ENCODE peak calls at places on chromosomes 3 and 15, in seven cellular contexts. E is CD8-positive, alpha-beta memory T cell; F is hepatocyte; I is testis; S is fibroblast of lung; C is adrenal gland; O is upper lobe of left lung. M is an unnamed sample. For H3K9me3, the result is how much of the 10 kb centered on the place peaks cover.

GRCh38 chr15:56339594-56339993 is 25.6 kb upstream of the TEX9 start:
- DNase-seq in S (no peak), I (no peak), O (no peak), C (no peak), F (no peak), E (no peak), M (no peak)

GRCh38 chr3:83734656-83735055 is 1224.1 kb upstream of the CADM2 start:
- DNase-seq in C (no peak), S (no peak), O (no peak), F (no peak), I (no peak), E (no peak), M (no peak)

GRCh38 chr3:122497425-122497824 is 17.3 kb downstream of the KPNA1 start:
- DNase-seq in E (no peak), C (no peak), O (no peak), I (no peak), S (peak), F (no peak), M (no peak)

GRCh38 chr3:143035466-143036214 is 34.3 kb downstream of the U2SURP start:
- DNase-seq in S (peak), E (no peak), C (no peak), I (no peak), O (no peak), F (no peak), M (no peak)

GRCh38 chr3:185233328-185233727 is 20.5 kb downstream of the EHHADH start:
- DNase-seq in S (no peak), F (no peak), C (no peak), O (no peak), I (no peak), E (no peak), M (no peak)

GRCh38 chr3:79872483-79872882 is 104.7 kb upstream of the ROBO1 start:
- DNase-seq in F (no peak), E (no peak), O (no peak), C (no peak), S (peak), I (no peak), M (no peak)

GRCh38 chr3:94787734-94788133 is 724.9 kb downstream of the NSUN3 start:
- DNase-seq in S (no peak), C (no peak), O (no peak), F (no peak), I (no peak), E (no peak), M (no peak)

GRCh38 chr15:59976480-59976879 is 27.6 kb upstream of the FOXB1 start:
- DNase-seq in I (no peak), C (no peak), O (no peak), F (no peak), S (no peak), E (peak), M (no peak)

GRCh38 chr15:37581866-37582532 is 352.4 kb upstream of the TMCO5A start:
- DNase-seq in E (no peak), S (no peak), F (no peak), O (peak), C (no peak), I (peak), M (no peak)

GRCh38 chr3:170809021-170809974 is 60.7 kb downstream of the RPL22L1 start:
- DNase-seq in I (peak), F (peak), E (no peak), S (peak), C (peak), O (no peak), M (peak)

GRCh38 chr3:32147935-32148334 is 41.5 kb downstream of the GPD1L start:
- DNase-seq in E (no peak), F (no peak), I (no peak), C (no peak), O (no peak), S (peak), M (no peak)

GRCh38 chr15:85491663-85492062 is 111.3 kb downstream of the AKAP13 start:
- DNase-seq in C (no peak), F (no peak), O (no peak), S (no peak), I (no peak), E (no peak), M (no peak)

GRCh38 chr15:94951538-94951937 is 720.2 kb downstream of the MCTP2 start:
- DNase-seq in S (peak), I (no peak), E (no peak), O (no peak), C (no peak), F (no peak), M (no peak)
- H3K9me3 ChIP-seq in S (under half), I (under half), E (under half), O (under half), C (under half), F (under half), M (under half)

DNA sequence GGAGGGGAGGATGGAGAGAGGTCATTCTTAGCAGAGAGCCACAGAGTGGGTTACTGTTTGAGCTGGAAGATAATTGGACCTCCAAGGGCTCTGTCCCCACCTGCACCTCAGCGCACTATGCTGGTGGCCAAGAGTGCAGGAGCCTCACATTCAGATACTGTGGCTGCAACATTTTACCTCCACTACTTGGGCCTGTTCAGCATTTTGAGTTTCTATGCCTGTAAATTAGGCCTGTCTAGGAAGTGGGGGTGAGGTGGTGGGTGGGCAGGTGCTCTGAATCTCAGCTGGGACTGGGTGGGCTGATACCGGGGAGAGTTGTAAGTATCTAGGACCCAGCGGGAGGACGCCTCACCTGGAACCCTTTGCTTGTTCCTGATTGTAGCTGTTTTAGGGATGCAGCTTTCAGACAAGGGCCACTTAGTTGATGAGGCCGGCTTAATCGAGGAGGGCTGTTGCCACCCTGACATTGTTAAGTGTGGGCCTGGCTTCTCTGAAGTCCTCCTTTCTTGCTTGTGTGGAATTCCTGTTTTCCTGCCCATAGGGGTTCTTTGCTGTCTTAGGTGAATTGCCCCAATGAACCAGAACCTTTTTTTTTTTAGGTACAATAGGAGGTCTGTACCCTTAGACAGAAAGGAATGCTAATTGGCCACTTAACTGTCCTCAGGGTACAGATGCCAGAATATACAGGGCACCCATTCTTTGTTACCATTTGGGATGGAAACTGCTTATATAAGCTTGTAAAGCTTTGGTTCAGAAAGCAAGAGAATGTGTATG is 83.9 kb downstream of the SMAD3 start:
- DNase-seq in C (no peak), E (no peak), S (no peak), F (no peak), O (no peak), I (no peak), M (no peak)
- H3K9me3 ChIP-seq in C (under half), E (under half), S (under half), F (under half), O (under half), I (under half), M (under half)

GRCh38 chr15:25019434-25019833 is 64.6 kb downstream of the SNRPN start:
- DNase-seq in F (no peak), S (no peak), E (no peak), C (no peak), I (no peak), O (no peak), M (no peak)

DNA sequence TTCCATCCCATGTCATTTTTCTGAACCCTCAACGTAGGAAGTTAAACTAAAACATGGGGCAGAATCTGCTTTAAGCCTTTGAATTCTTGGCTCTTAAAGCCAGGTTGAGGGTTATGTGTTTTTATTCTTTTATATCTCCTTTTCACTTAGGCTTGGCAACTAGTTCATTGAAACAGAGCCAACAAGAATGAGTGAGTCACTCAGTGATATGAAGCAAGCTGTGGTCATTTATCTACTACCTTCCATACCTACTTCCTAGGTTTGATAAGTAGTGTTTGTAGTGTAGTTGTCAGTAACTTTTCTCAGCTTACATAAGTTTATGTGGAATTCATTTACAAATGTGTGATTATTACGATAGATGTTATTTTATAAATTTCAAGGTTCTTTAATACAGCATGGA is 67.4 kb downstream of the SNRPN start:
- DNase-seq in E (no peak), S (peak), I (no peak), F (no peak), C (no peak), O (no peak), M (no peak)
- H3K9me3 ChIP-seq in E (under half), S (under half), I (under half), F (under half), C (under half), O (half or more), M (under half)

GRCh38 chr3:44506556-44506955 is 29.1 kb upstream of the ZNF445 start:
- DNase-seq in O (no peak), C (no peak), S (no peak), F (no peak), I (no peak), E (no peak), M (no peak)

GRCh38 chr3:44509393-44509921 is 32.0 kb upstream of the ZNF445 start:
- DNase-seq in F (peak), E (no peak), S (peak), O (no peak), I (peak), C (peak), M (no peak)

GRCh38 chr3:44501971-44502370 is 24.5 kb upstream of the ZNF445 start:
- DNase-seq in S (no peak), F (no peak), C (no peak), I (no peak), E (no peak), O (no peak), M (no peak)

GRCh38 chr3:44506961-44507360 is 29.5 kb upstream of the ZNF445 start:
- DNase-seq in E (no peak), S (no peak), I (no peak), F (no peak), O (no peak), C (no peak), M (no peak)

GRCh38 chr3:44504566-44504965 is 27.1 kb upstream of the ZNF445 start:
- DNase-seq in E (no peak), S (no peak), F (no peak), I (no peak), O (no peak), C (no peak), M (no peak)
- H3K9me3 ChIP-seq in E (under half), S (under half), F (under half), I (under half), O (under half), C (under half), M (under half)

DNA sequence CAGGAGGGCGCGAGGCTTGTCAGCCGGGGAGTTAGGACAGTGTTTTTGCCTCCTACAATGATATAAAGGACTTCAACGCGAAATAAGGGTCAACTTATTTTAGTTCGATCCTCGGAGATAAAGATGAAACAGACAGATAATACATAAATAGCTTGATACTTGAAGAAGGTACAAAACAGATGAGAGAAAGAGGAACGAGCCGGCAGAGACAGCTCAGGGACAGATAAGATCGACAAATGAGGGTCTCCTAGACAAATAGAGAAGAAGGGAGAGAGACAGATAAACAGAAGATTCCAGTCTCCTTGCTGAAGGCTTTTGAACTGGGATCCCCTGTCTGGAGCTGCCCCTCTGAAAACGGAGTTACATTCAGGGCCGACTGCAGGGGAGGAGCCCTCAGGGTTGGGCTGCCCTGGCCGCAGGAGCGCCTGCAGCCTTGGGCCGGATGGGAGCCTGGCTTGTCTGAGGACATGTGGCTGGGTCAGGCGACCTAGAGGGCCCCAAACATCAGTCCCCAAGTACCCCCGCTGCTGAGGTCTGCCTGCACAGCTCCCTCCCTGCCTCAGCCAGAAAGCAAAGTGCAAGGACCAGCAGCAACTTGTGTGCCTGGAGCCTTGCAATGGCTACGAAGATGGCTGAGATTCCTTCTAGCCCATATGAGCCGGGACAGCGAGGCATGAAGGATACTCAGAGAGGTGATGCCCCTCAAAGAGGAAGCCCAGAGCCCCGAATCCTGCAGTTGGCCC is 981 bp upstream of the SKOR1 start:
- DNase-seq in F (no peak), E (no peak), O (peak), I (no peak), C (no peak), S (no peak), M (no peak)
- H3K9me3 ChIP-seq in F (under half), E (under half), O (under half), I (under half), C (under half), S (under half), M (under half)

DNA sequence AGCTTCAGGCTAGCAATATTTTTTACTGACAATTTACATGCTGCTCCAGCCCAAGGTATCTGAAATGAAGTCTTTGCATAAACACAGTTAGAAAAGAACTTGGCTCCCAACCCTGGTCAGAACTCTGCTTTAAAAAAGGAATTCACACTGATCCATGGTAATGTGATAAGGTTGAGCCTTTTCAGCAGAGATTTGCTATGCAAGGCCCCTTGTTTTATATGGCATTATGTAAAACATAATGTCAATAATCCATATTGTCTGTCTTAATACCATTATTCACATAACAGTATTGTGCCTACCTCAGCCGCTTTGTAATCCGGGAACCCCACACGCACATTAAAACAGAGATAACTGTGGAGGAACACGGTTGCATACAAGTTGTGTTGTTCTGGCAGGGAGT is 55.6 kb upstream of the CHL1 start:
- DNase-seq in C (no peak), F (no peak), O (no peak), E (no peak), S (no peak), I (no peak), M (no peak)
- H3K9me3 ChIP-seq in C (under half), F (under half), O (under half), E (under half), S (under half), I (under half), M (under half)

DNA sequence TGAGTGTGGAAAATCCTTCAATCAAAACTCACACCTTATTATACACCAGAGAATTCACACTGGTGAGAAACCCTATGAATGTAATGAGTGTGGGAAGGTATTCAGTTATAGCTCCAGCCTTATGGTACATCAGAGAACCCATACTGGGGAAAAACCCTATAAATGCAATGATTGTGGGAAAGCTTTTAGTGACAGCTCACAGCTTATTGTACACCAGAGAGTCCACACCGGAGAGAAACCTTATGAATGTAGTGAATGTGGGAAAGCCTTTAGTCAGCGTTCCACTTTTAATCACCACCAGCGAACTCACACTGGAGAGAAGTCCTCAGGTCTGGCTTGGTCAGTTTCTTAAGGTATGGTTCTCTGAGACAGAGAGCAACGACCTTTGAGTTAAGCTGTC is 13.7 kb upstream of the ZNF660 start:
- DNase-seq in S (no peak), O (no peak), I (no peak), E (no peak), C (no peak), F (no peak), M (no peak)
- H3K9me3 ChIP-seq in S (under half), O (under half), I (under half), E (under half), C (under half), F (under half), M (under half)

GRCh38 chr15:47551079-47551478 is 166.2 kb upstream of the SEMA6D start:
- DNase-seq in E (no peak), S (no peak), C (no peak), F (no peak), O (no peak), I (no peak), M (peak)

GRCh38 chr15:47552978-47553608 is 164.2 kb upstream of the SEMA6D start:
- DNase-seq in F (no peak), E (no peak), I (no peak), C (no peak), S (no peak), O (no peak), M (no peak)

GRCh38 chr15:47551559-47551958 is 165.7 kb upstream of the SEMA6D start:
- DNase-seq in S (no peak), E (no peak), F (no peak), C (no peak), O (no peak), I (no peak), M (no peak)

GRCh38 chr15:47548986-47549385 is 168.3 kb upstream of the SEMA6D start:
- DNase-seq in O (no peak), C (no peak), F (no peak), E (no peak), I (no peak), S (no peak), M (no peak)

DNA sequence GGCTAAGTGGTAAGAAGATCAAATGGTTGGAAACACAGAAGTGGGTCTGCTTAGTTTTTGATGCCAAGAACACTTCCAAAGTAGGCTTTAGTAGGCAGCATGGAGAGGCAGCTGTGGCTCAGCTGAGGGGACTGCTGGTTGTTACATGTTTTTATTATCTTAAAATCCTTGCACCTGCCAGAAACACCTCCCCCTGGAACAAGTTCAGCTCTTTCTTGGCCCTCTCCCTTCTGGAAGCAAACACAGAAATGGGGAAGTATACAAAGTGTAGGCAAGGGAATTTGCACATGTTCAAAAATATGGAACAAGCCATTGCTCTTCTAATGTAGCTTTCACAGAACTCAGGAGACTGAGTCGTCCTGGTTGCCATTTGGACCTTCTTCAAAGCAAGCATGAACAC is 169.1 kb upstream of the SEMA6D start:
- DNase-seq in I (no peak), S (no peak), O (no peak), C (no peak), E (no peak), F (no peak), M (no peak)
- H3K9me3 ChIP-seq in I (under half), S (under half), O (under half), C (under half), E (under half), F (under half), M (under half)

M was measured in BE2C.